ENCODE peak calls at places on chromosome 1, in eight cellular contexts. E, Q, P, A, W, G, M and J are unnamed samples.
A peak's percentile ranks its signal among the peaks of the same experiment; 100 is the strongest.

GRCh38 chr1:63401945-63402344 is 34.5 kb downstream of the ALG6 start:
- DNase-seq in G (no peak), P (no peak), A (no peak), W (no peak), M (no peak), Q (no peak), E (no peak), J (no peak)

GRCh38 chr1:169062152-169062551 is 44.3 kb upstream of the ATP1B1 start:
- DNase-seq in A (no peak), Q (no peak), W (no peak), E (no peak), G (no peak), M (no peak), P (no peak), J (no peak)

GRCh38 chr1:201795066-201795465 is 33.9 kb upstream of the IPO9 start:
- DNase-seq in M (no peak), W (no peak), A (no peak), Q (no peak), E (no peak), G (no peak), P (no peak), J (no peak)

GRCh38 chr1:209062081-209062480 is 521.4 kb upstream of the CAMK1G start:
- DNase-seq in M (no peak), A (no peak), W (no peak), Q (no peak), E (no peak), G (no peak), P (no peak), J (no peak)

GRCh38 chr1:114770989-114771388 is 9.5 kb downstream of the SIKE1 start:
- DNase-seq in G (no peak), Q (no peak), A (no peak), P (no peak), M (no peak), E (no peak), W (no peak), J (no peak)

GRCh38 chr1:247746391-247746935 is 1.5 kb downstream of the OR14A2 start:
- DNase-seq in M (no peak), W (no peak), P (no peak), Q (no peak), G (no peak), E (no peak), A (no peak), J (no peak)

GRCh38 chr1:55311057-55311631 is 96.0 kb upstream of the USP24 start:
- DNase-seq in G (no peak), A (no peak), P (no peak), E (no peak), M (peak; percentile 77), W (no peak), Q (no peak), J (no peak)

GRCh38 chr1:23593042-23593521 is 33.8 kb upstream of the ID3 start:
- DNase-seq in E (no peak), W (no peak), A (no peak), P (no peak), G (no peak), M (no peak), Q (no peak), J (no peak)

GRCh38 chr1:167631987-167632680 is 2.1 kb downstream of the RCSD1 start:
- DNase-seq in A (no peak), P (no peak), W (no peak), E (no peak), G (no peak), Q (no peak), M (no peak), J (no peak)

GRCh38 chr1:185917646-185918045 is 183.5 kb downstream of the HMCN1 start:
- DNase-seq in Q (no peak), G (no peak), P (no peak), A (no peak), E (no peak), M (peak; percentile 46), W (peak; percentile 56), J (no peak)

DNA sequence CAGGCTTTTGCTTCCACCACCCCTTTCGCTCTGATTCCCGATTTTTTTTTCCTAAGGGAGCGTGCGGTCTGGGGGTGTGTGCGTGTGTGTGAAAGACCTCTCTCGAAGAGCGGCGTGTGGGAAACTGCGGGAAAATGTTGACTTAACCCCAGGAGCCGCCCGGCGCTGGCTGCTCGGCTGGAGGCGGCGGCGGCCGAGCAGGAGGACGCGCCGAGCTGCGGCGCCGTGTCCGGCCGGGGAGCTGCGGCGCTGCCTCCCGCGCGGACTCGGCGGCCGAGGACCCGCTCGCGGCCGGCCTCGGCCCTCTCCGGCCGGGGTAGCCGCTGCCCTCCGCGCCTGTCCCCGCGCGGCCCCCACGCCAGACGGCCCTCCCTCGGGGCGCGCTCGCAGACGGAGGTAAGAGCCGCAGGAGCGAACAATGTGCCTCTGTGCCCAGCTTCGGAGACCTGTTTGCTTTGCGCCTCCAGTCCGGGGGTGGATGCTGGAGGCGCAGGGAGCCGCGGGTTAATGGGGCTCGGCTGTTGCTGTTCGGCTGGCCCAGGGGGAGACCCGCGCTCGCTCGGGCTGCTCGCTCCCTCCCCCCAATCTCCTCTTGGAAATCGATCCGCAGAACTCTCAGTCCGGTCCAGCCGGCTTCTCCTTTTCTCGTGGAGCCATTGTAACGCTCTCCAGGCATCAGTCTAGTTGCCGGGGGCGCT is 1.2 kb downstream of the ADGRL2 start:
- DNase-seq in Q (peak; percentile 23), E (peak; percentile 66), M (no peak), W (peak; percentile 35), A (no peak), G (no peak), P (no peak), J (no peak)
- H3K27me3 ChIP-seq in Q (peaks cover 8% of the 10 kb centered on the region), E (no peaks in the 10 kb centered on the region), M (peaks cover 82% of the 10 kb centered on the region), W (no peaks in the 10 kb centered on the region), A (peaks cover 3% of the 10 kb centered on the region), G (no peaks in the 10 kb centered on the region), P (peaks cover 56% of the 10 kb centered on the region), J (peaks cover 11% of the 10 kb centered on the region)

DNA sequence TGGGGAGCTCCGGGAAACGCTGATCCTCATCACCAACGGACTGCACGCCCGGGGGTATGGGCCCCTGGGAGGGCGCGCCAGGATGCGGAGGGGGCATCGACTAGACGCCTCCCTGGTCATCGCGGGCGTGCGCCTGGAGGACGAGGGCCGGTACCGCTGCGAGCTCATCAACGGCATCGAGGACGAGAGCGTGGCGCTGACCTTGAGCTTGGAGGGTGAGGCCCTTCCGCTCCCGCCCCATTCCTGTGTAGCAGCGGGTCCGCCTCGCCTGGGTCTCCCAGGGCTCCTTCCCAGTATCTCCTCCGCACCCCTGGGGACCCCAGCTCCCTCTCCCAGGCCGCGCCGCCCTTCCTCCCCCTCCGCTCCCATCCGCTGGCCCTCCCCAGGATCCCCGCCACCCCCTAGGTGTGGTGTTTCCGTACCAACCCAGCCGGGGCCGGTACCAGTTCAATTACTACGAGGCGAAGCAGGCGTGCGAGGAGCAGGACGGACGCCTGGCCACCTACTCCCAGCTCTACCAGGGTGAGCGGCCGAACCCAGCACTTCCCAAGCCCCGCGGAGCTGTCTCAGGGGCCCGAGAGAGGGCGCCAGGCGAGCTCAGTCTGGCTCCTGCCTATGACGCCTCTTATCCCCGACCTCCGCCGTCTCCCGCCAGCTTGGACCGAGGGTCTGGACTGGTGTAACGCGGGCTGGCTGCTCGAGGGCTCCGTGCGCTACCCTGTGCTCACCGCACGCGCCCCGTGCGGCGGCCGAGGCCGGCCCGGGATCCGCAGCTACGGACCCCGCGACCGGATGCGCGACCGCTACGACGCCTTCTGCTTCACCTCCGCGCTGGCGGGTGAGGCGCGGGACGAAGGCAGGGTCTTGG is 5.0 kb downstream of the HAPLN2 start:
- DNase-seq in W (peak; percentile 86), Q (peak; percentile 37), A (no peak), G (no peak), M (peak; percentile 70), P (no peak), E (peak; percentile 76), J (no peak)
- H3K27me3 ChIP-seq in W (peaks cover 27% of the 10 kb centered on the region), Q (peaks cover 19% of the 10 kb centered on the region), A (peaks cover 13% of the 10 kb centered on the region), G (peaks cover 49% of the 10 kb centered on the region), M (peaks cover 70% of the 10 kb centered on the region), P (peaks cover 62% of the 10 kb centered on the region), E (no peaks in the 10 kb centered on the region), J (peaks cover 22% of the 10 kb centered on the region)

GRCh38 chr1:25199876-25200620 is 32.3 kb downstream of the SYF2 start:
- DNase-seq in W (no peak), A (no peak), P (no peak), E (no peak), G (no peak), M (no peak), Q (no peak), J (no peak)
- H3K27me3 ChIP-seq in W (no peaks in the 10 kb centered on the region), A (no peaks in the 10 kb centered on the region), P (no peaks in the 10 kb centered on the region), E (no peaks in the 10 kb centered on the region), G (peaks cover 37% of the 10 kb centered on the region), M (no peaks in the 10 kb centered on the region), Q (peaks cover 1% of the 10 kb centered on the region), J (peaks cover 3% of the 10 kb centered on the region)

GRCh38 chr1:18599096-18599495 is 31.6 kb upstream of the PAX7 start:
- DNase-seq in M (no peak), P (no peak), E (no peak), W (no peak), A (no peak), G (no peak), Q (no peak), J (no peak)

GRCh38 chr1:18603212-18603852 is 27.3 kb upstream of the PAX7 start:
- DNase-seq in E (no peak), G (no peak), W (no peak), Q (no peak), A (no peak), P (no peak), M (no peak), J (no peak)

GRCh38 chr1:18606443-18607288 is 24.0 kb upstream of the PAX7 start:
- DNase-seq in A (no peak), E (no peak), W (no peak), Q (no peak), G (no peak), M (no peak), P (no peak), J (no peak)

GRCh38 chr1:18599704-18600103 is 30.9 kb upstream of the PAX7 start:
- DNase-seq in A (no peak), M (no peak), E (no peak), W (no peak), Q (no peak), G (no peak), P (no peak), J (no peak)

GRCh38 chr1:18602533-18603211 is 28.0 kb upstream of the PAX7 start:
- DNase-seq in Q (no peak), E (no peak), M (no peak), A (no peak), G (no peak), W (no peak), P (no peak), J (no peak)
- H3K27me3 ChIP-seq in Q (peaks cover 2% of the 10 kb centered on the region), E (no peaks in the 10 kb centered on the region), M (peaks cover 16% of the 10 kb centered on the region), A (no peaks in the 10 kb centered on the region), G (peaks cover 10% of the 10 kb centered on the region), W (no peaks in the 10 kb centered on the region), P (peaks cover 12% of the 10 kb centered on the region), J (no peaks in the 10 kb centered on the region)

GRCh38 chr1:156889802-156890585 is 3.5 kb upstream of the PEAR1 start:
- DNase-seq in Q (peak; percentile 79), A (no peak), G (peak; percentile 44), E (peak; percentile 87), P (no peak), W (peak; percentile 85), M (peak; percentile 76), J (no peak)

GRCh38 chr1:156885904-156886355 is 7.6 kb upstream of the PEAR1 start:
- DNase-seq in E (no peak), M (no peak), G (no peak), A (no peak), Q (no peak), P (no peak), W (no peak), J (no peak)

GRCh38 chr1:156885314-156885713 is 8.2 kb upstream of the PEAR1 start:
- DNase-seq in E (no peak), Q (no peak), M (no peak), P (no peak), W (no peak), A (no peak), G (no peak), J (no peak)

GRCh38 chr1:156886583-156887302 is 6.8 kb upstream of the PEAR1 start:
- DNase-seq in P (no peak), G (no peak), Q (no peak), A (no peak), E (no peak), W (no peak), M (no peak), J (no peak)

GRCh38 chr1:156887324-156887723 is 6.2 kb upstream of the PEAR1 start:
- DNase-seq in M (no peak), E (no peak), A (no peak), Q (no peak), P (no peak), G (no peak), W (no peak), J (no peak)
- H3K27me3 ChIP-seq in M (peaks cover 6% of the 10 kb centered on the region), E (no peaks in the 10 kb centered on the region), A (no peaks in the 10 kb centered on the region), Q (peaks cover 3% of the 10 kb centered on the region), P (peaks cover 37% of the 10 kb centered on the region), G (peaks cover 32% of the 10 kb centered on the region), W (peaks cover 10% of the 10 kb centered on the region), J (no peaks in the 10 kb centered on the region)